ENCODE peak calls at places on chromosome 18, in nine cellular contexts. T is stimulated activated CD4-positive, alpha-beta T cell treated with anti-CD3 and anti-CD28 coated beads, Interleukin-2, amount 100 ng/mL, for 48 hours; S is GM04504; Y is putamen; I is adrenal gland; E is skeletal muscle cell; R is NCI-H1436; U is fibroblast of mammary gland; Z is Ammon's horn. H is an unnamed sample.

GRCh38 chr18:70291295-70291574 is 2.4 kb downstream of the SOCS6 start:
- DNase-seq in Z (no peak), R (no peak), I (no peak), T (no peak), Y (no peak), E (no peak), U (no peak), S (no peak), H (no peak)

GRCh38 chr18:23926590-23926989 is 88.0 kb upstream of the TTC39C start:
- DNase-seq in T (no peak), S (no peak), E (no peak), U (no peak), Z (no peak), I (no peak), Y (no peak), R (peak), H (no peak)

GRCh38 chr18:7760967-7761946 is 194.1 kb downstream of the PTPRM start:
- DNase-seq in S (no peak), R (no peak), U (no peak), Z (no peak), E (no peak), T (no peak), Y (no peak), I (no peak), H (no peak)

GRCh38 chr18:12301263-12302005 is 6.6 kb upstream of the TUBB6 start:
- DNase-seq in I (no peak), Z (no peak), U (no peak), R (no peak), T (no peak), S (no peak), Y (no peak), E (no peak), H (no peak)

GRCh38 chr18:24544141-24544498 is 83.7 kb downstream of the HRH4 start:
- DNase-seq in T (no peak), S (no peak), I (no peak), R (peak), Y (no peak), Z (peak), E (no peak), U (peak), H (peak)

GRCh38 chr18:25453556-25454269 is 101.7 kb upstream of the ZNF521 start:
- DNase-seq in Y (no peak), Z (no peak), U (peak), S (peak), R (no peak), T (no peak), I (no peak), E (no peak), H (no peak)

GRCh38 chr18:52936931-52937330 is 596.9 kb downstream of the DCC start:
- DNase-seq in I (no peak), U (no peak), S (no peak), E (no peak), Y (no peak), Z (no peak), T (no peak), R (no peak), H (no peak)

GRCh38 chr18:24914685-24915267 is 437.2 kb downstream of the ZNF521 start:
- DNase-seq in R (no peak), I (no peak), Z (no peak), E (no peak), Y (no peak), U (no peak), T (no peak), S (no peak), H (no peak)

GRCh38 chr18:48191494-48191893 is 217.7 kb downstream of the ZBTB7C start:
- DNase-seq in U (no peak), I (no peak), Z (no peak), Y (no peak), S (no peak), E (no peak), T (no peak), R (no peak), H (no peak)